ENCODE peak calls at places on chromosome 22, in six cellular contexts. D is mucosa of descending colon; T is activated T-helper 9 cell treated with anti-CD3 and anti-CD28 coated beads, Interleukin-2, amount 50 U/mL, for 16 hours; X is amniotic stem cell; S is brain microvascular endothelial cell; I is right cardiac atrium. Z is an unnamed sample.

GRCh38 chr22:17272511-17272991 is 53.3 kb upstream of the ADA2 start:
- DNase-seq in D (no peak), T (no peak), X (no peak), S (no peak), I (no peak), Z (no peak)

GRCh38 chr22:28702891-28703290 is 23.3 kb upstream of the TTC28 start:
- DNase-seq in D (no peak), T (no peak), X (no peak), S (no peak), I (no peak), Z (no peak)

GRCh38 chr22:49964493-49965290 is 4.1 kb downstream of the PIM3 start:
- DNase-seq in D (peak; percentile 12), T (no peak), X (no peak), S (no peak), I (peak; percentile 64), Z (peak; percentile 4)

GRCh38 chr22:46714550-46714949 is 23.5 kb downstream of the CERK start:
- DNase-seq in D (no peak), T (no peak), X (no peak), S (no peak), I (no peak), Z (no peak)

GRCh38 chr22:41517172-41518047 is 26.9 kb downstream of the POLR3H start:
- DNase-seq in D (peak; percentile 87), T (no peak), X (no peak), S (peak; percentile 34), I (peak; percentile 73), Z (peak; percentile 49)

GRCh38 chr22:25366408-25366807 is 147.0 kb downstream of the CRYBB2 start:
- DNase-seq in D (no peak), T (no peak), X (no peak), S (no peak), I (peak; percentile 33), Z (no peak)

GRCh38 chr22:29704528-29705285 is 15.1 kb upstream of the CABP7 start:
- DNase-seq in D (peak; percentile 30), T (no peak), X (no peak), S (peak; percentile 38), I (peak; percentile 70), Z (peak; percentile 55)

GRCh38 chr22:44383071-44383575 is 70.4 kb upstream of the SHISAL1 start:
- DNase-seq in D (no peak), T (no peak), X (no peak), S (no peak), I (peak; percentile 3), Z (no peak)

GRCh38 chr22:38417252-38418060 is 37.5 kb downstream of the KCNJ4 start:
- DNase-seq in D (no peak), T (no peak), X (no peak), S (no peak), I (peak; percentile 43), Z (no peak)

GRCh38 chr22:35622132-35622913 is 5.2 kb upstream of the MB start:
- DNase-seq in D (peak; percentile 71), T (no peak), X (no peak), S (no peak), I (peak; percentile 86), Z (peak; percentile 47)

GRCh38 chr22:42966389-42966998 is 48.5 kb downstream of the PACSIN2 start:
- DNase-seq in D (no peak), T (no peak), X (no peak), S (no peak), I (no peak), Z (no peak)

GRCh38 chr22:24315367-24315781 is 44.7 kb downstream of the SPECC1L start:
- DNase-seq in D (no peak), T (no peak), X (no peak), S (no peak), I (no peak), Z (no peak)

GRCh38 chr22:23753371-23753770 is 854 bp downstream of the VPREB3 start:
- DNase-seq in D (no peak), T (no peak), X (no peak), S (no peak), I (no peak), Z (no peak)

GRCh38 chr22:37455896-37456295 is 28.6 kb upstream of the ELFN2 start:
- DNase-seq in D (no peak), T (no peak), X (no peak), S (peak; percentile 26), I (no peak), Z (peak; percentile 32)

GRCh38 chr22:17596226-17596625 is 32.3 kb downstream of the ATP6V1E1 start:
- DNase-seq in D (no peak), T (no peak), X (no peak), S (no peak), I (no peak), Z (no peak)

GRCh38 chr22:44819966-44820631 is 67.7 kb downstream of the ARHGAP8 start:
- DNase-seq in D (no peak), T (no peak), X (no peak), S (no peak), I (peak; percentile 52), Z (no peak)

GRCh38 chr22:46654927-46655595 is 34.9 kb downstream of the GRAMD4 start:
- DNase-seq in D (no peak), T (no peak), X (no peak), S (no peak), I (peak; percentile 55), Z (no peak)

GRCh38 chr22:21936151-21936778 is 16.4 kb downstream of the PPM1F start:
- DNase-seq in D (peak; percentile 20), T (no peak), X (no peak), S (no peak), I (peak; percentile 72), Z (no peak)

GRCh38 chr22:16958475-16958874 is 49.5 kb downstream of the GAB4 start:
- DNase-seq in D (no peak), T (no peak), X (no peak), S (no peak), I (no peak), Z (no peak)

GRCh38 chr22:45503071-45503815 is 560 bp downstream of the FBLN1 start:
- DNase-seq in D (no peak), T (no peak), X (no peak), S (no peak), I (peak; percentile 59), Z (peak; percentile 52)

GRCh38 chr22:18978506-18978905 is 42.4 kb upstream of the PRODH start:
- DNase-seq in D (no peak), T (no peak), X (no peak), S (no peak), I (no peak), Z (no peak)

GRCh38 chr22:30453731-30454510 is 17.9 kb downstream of the SEC14L3 start:
- DNase-seq in D (no peak), T (no peak), X (no peak), S (no peak), I (no peak), Z (peak; percentile 26)

GRCh38 chr22:45997775-45998637 is 21.0 kb upstream of the WNT7B start:
- DNase-seq in D (no peak), T (no peak), X (no peak), S (no peak), I (peak; percentile 73), Z (no peak)

GRCh38 chr22:28018461-28018927 is 99.4 kb upstream of the PITPNB start:
- DNase-seq in D (no peak), T (no peak), X (no peak), S (no peak), I (no peak), Z (no peak)

GRCh38 chr22:46035742-46036557 is 59.0 kb upstream of the WNT7B start:
- DNase-seq in D (peak; percentile 100), T (peak; percentile 100), X (peak; percentile 99), S (peak; percentile 98), I (peak; percentile 100), Z (peak; percentile 99)

GRCh38 chr22:49124588-49124987 is 703.1 kb downstream of the BRD1 start:
- DNase-seq in D (no peak), T (no peak), X (no peak), S (no peak), I (no peak), Z (no peak)

GRCh38 chr22:50118557-50119168 is 28.9 kb downstream of the MOV10L1 start:
- DNase-seq in D (no peak), T (no peak), X (peak; percentile 16), S (peak; percentile 99), I (no peak), Z (peak; percentile 56)

GRCh38 chr22:31726692-31727091 is 23.2 kb downstream of the PRR14L start:
- DNase-seq in D (no peak), T (no peak), X (no peak), S (no peak), I (no peak), Z (no peak)

GRCh38 chr22:19723165-19723989 is at the start of gene GP1BB:
- DNase-seq in D (peak; percentile 61), T (no peak), X (no peak), S (peak; percentile 20), I (peak; percentile 89), Z (no peak)

GRCh38 chr22:49300241-49300640 is 527.4 kb downstream of the BRD1 start:
- DNase-seq in D (no peak), T (no peak), X (no peak), S (no peak), I (no peak), Z (no peak)

GRCh38 chr22:45878051-45878764 is 98.8 kb downstream of the WNT7B start:
- DNase-seq in D (no peak), T (no peak), X (no peak), S (no peak), I (peak; percentile 63), Z (peak; percentile 2)

GRCh38 chr22:18078329-18079041 is 695 bp downstream of the PEX26 start:
- DNase-seq in D (peak; percentile 64), T (peak; percentile 27), X (no peak), S (no peak), I (peak; percentile 72), Z (peak; percentile 51)

GRCh38 chr22:20243545-20244249 is 24.4 kb downstream of the RTN4R start:
- DNase-seq in D (peak; percentile 50), T (peak; percentile 27), X (no peak), S (peak; percentile 55), I (peak; percentile 94), Z (peak; percentile 85)

Z was measured in Daoy.